ENCODE peak calls at places on chromosomes 16 and 17, in six cellular contexts. K is heart right ventricle; U is CD8-positive, alpha-beta memory T cell; E is CD4-positive, CD25-positive, alpha-beta regulatory T cell; O is AG04450; W is A549. G is an unnamed sample.

GRCh38 chr17:69018022-69018615 is 42.6 kb downstream of the ABCA9 start:
- DNase-seq in W (no peak), U (no peak), E (no peak), O (no peak), K (no peak), G (no peak)

GRCh38 chr16:6861136-6861535 is 471.5 kb upstream of the RBFOX1 start:
- DNase-seq in K (no peak), U (no peak), O (no peak), E (no peak), W (no peak), G (no peak)

GRCh38 chr16:77961811-77962210 is 60.5 kb upstream of the CLEC3A start:
- DNase-seq in O (no peak), E (no peak), W (no peak), K (no peak), U (no peak), G (no peak)

GRCh38 chr16:9122342-9122741 is 30.9 kb downstream of the HAPSTR1 start:
- DNase-seq in W (no peak), U (no peak), E (no peak), O (no peak), K (no peak), G (no peak)

GRCh38 chr17:81422776-81423697 is 27.8 kb downstream of the BAHCC1 start:
- DNase-seq in E (no peak), W (peak; percentile 96), U (no peak), K (peak; percentile 75), O (peak; percentile 78), G (peak; percentile 95)

GRCh38 chr16:66418165-66418962 is 8.7 kb upstream of the BEAN1 start:
- DNase-seq in K (no peak), E (no peak), W (no peak), U (no peak), O (no peak), G (no peak)

GRCh38 chr16:4373356-4373908 is 1.8 kb downstream of the VASN start:
- DNase-seq in O (no peak), K (no peak), E (no peak), U (no peak), W (peak; percentile 56), G (no peak)

GRCh38 chr17:19397556-19398041 is 10.6 kb upstream of the MFAP4 start:
- DNase-seq in U (no peak), O (no peak), K (no peak), E (no peak), W (no peak), G (no peak)

GRCh38 chr17:18025596-18026407 is 13.2 kb downstream of the ATPAF2 start:
- DNase-seq in K (no peak), U (peak; percentile 19), W (no peak), E (no peak), O (no peak), G (peak; percentile 59)

GRCh38 chr16:86303787-86304685 is 206.3 kb upstream of the FOXF1 start:
- DNase-seq in E (no peak), W (no peak), U (no peak), K (no peak), O (no peak), G (peak; percentile 43)

GRCh38 chr17:47789611-47790520 is 31.7 kb downstream of the OSBPL7 start:
- DNase-seq in K (no peak), E (no peak), U (peak; percentile 43), W (peak; percentile 79), O (no peak), G (no peak)

GRCh38 chr16:48559462-48560211 is 50.3 kb downstream of the N4BP1 start:
- DNase-seq in U (no peak), W (no peak), E (no peak), K (no peak), O (no peak), G (no peak)

GRCh38 chr16:66443269-66443652 is 16.2 kb downstream of the BEAN1 start:
- DNase-seq in W (no peak), O (no peak), K (no peak), E (no peak), U (no peak), G (no peak)

GRCh38 chr17:13365331-13365730 is 236.4 kb downstream of the HS3ST3A1 start:
- DNase-seq in O (no peak), K (no peak), U (no peak), W (no peak), E (no peak), G (no peak)

GRCh38 chr17:41076788-41077187 is 7.2 kb upstream of the KRTAP4-7 start:
- DNase-seq in O (no peak), E (no peak), W (no peak), K (no peak), U (no peak), G (no peak)

GRCh38 chr17:54544239-54544638 is 356.4 kb upstream of the TOM1L1 start:
- DNase-seq in K (no peak), E (no peak), W (no peak), U (no peak), O (no peak), G (no peak)

GRCh38 chr16:17173134-17173729 is 297.5 kb downstream of the XYLT1 start:
- DNase-seq in K (peak; percentile 32), O (peak; percentile 18), E (no peak), W (no peak), U (no peak), G (peak; percentile 74)

GRCh38 chr17:46212634-46213435 is 19.6 kb upstream of the KANSL1 start:
- DNase-seq in O (peak; percentile 54), W (peak; percentile 88), E (peak; percentile 56), U (peak; percentile 56), K (peak; percentile 83), G (no peak)

GRCh38 chr16:84144859-84145639 is at the start of the genes DNAAF1 and HSDL1:
- DNase-seq in E (peak; percentile 92), W (peak; percentile 83), O (peak; percentile 45), U (peak; percentile 95), K (peak; percentile 90), G (no peak)

GRCh38 chr17:78640700-78641099 is 63.5 kb upstream of the DNAH17 start:
- DNase-seq in K (no peak), E (no peak), U (no peak), W (no peak), O (no peak), G (no peak)

GRCh38 chr16:19116711-19117449 is 3.1 kb downstream of the ITPRIPL2 start:
- DNase-seq in K (no peak), E (no peak), O (no peak), W (no peak), U (no peak), G (peak; percentile 79)

GRCh38 chr16:62678796-62679195 is 642.6 kb upstream of the CDH8 start:
- DNase-seq in W (no peak), E (no peak), O (no peak), K (no peak), U (no peak), G (no peak)

GRCh38 chr16:3842994-3843393 is 37.5 kb downstream of the CREBBP start:
- DNase-seq in K (no peak), W (no peak), O (no peak), U (no peak), E (no peak), G (no peak)

GRCh38 chr17:31582151-31582907 is 190.9 kb downstream of the RAB11FIP4 start:
- DNase-seq in E (no peak), U (no peak), O (no peak), W (no peak), K (peak; percentile 70), G (no peak)

DNA sequence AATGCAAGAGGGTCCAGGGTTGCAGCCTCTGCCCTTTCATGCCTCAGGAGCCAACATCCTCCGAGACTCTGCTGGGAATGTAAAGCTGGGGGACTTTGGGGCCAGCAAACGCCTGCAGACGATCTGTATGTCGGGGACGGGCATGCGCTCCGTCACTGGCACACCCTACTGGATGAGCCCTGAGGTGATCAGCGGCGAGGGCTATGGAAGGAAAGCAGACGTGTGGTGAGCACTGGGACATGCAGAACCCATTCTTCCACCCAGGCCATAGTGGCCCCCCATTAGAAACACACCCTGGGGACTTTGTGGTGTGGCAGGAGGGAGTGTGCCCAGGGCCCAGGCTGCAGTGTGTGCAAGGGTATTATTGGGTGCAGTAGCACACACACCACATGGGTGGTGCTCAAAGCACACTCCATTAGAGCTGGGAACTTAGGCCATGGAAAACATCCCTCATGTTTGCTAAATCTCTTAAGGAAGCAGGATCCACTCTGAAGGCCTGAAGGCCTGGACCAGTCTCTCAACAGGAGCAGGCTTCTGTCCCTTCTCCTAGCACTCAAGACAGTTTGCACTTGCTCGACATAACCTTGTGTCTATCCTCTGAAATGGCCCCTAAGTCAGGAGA is 7.6 kb downstream of the LIMD2 start:
- DNase-seq in O (no peak), E (no peak), W (peak; percentile 29), K (no peak), U (no peak), G (no peak)
- H3K27ac ChIP-seq in O (no peak overlapping the region), E (no peak overlapping the region), W (no peak overlapping the region), K (no peak overlapping the region), U (no peak overlapping the region), G (no peak overlapping the region)

GRCh38 chr17:37830151-37830993 is 85.5 kb upstream of the HNF1B start:
- DNase-seq in E (no peak), W (no peak), K (no peak), O (no peak), U (no peak), G (no peak)

GRCh38 chr17:37827905-37828304 is 83.0 kb upstream of the HNF1B start:
- DNase-seq in O (no peak), W (no peak), E (no peak), U (no peak), K (no peak), G (no peak)

GRCh38 chr17:37828313-37829124 is 83.7 kb upstream of the HNF1B start:
- DNase-seq in U (no peak), W (peak; percentile 71), K (no peak), E (no peak), O (no peak), G (no peak)

GRCh38 chr17:37831492-37831891 is 86.6 kb upstream of the HNF1B start:
- DNase-seq in K (no peak), O (no peak), W (no peak), E (no peak), U (no peak), G (no peak)

GRCh38 chr17:37829446-37830142 is 84.7 kb upstream of the HNF1B start:
- DNase-seq in E (no peak), O (no peak), U (no peak), K (no peak), W (no peak), G (no peak)
- H3K4me3 ChIP-seq in E (no peak overlapping the region), O (no peak overlapping the region), U (no peak overlapping the region), K (no peak overlapping the region), W (no peak overlapping the region), G (no peak overlapping the region)

DNA sequence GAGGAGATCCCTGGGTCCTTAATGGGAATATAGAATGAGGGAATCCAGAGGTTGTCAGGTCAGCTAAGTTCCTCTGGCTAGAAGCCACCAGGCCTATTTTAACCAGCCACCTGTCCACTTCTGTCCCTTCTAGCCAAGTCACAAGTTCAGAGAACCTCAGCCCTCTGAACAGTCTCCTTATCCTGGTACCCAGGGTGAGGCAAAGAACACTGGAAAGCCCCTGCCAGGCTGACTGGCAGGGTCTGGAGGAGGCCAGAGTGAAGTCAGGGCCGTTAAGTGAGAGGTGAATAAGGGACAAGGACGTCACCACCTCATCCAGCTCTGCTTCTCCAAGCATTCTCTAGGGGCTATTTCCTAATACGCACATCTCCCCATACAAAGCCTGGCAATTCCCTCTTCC is 2.7 kb downstream of the CTDNEP1 start:
- DNase-seq in U (no peak), K (no peak), W (no peak), O (no peak), E (no peak), G (no peak)
- H3K27ac ChIP-seq in U (no peak overlapping the region), K (peak overlapping the region; percentile 97), W (no peak overlapping the region), O (no peak overlapping the region), E (no peak overlapping the region), G (no peak overlapping the region)

DNA sequence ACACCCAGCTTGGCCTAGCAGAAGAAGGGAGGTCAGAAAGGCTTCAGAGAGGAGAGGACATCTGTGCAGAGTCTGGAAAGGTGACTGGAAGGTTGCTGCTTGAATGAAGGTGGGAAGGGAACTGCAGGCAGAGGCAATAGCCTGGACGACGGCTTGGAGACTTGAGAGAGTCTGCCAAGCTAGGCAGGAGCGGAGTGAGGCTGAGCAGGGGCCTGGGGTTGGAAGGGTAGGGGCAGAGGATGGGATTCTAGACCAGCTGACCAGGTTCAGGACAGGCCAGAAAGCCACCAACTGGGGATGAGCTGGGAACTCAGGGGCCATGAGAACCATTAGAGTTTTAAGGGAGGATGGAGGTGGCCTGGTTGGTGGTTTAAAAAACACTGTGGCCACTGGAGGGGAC is 339 bp upstream of the SGCA start:
- DNase-seq in W (no peak), E (no peak), O (no peak), K (no peak), U (no peak), G (no peak)
- H3K4me3 ChIP-seq in W (no peak overlapping the region), E (no peak overlapping the region), O (no peak overlapping the region), K (peak overlapping the region; percentile 42), U (no peak overlapping the region), G (no peak overlapping the region)